ENCODE peak calls at places on chromosomes 3 and 15, in nine cellular contexts. V is WERI-Rb-1; X is ELR; T is ACHN; F is effector memory CD8-positive, alpha-beta T cell; S is RKO; O is Peyer's patch; E is kidney tubule cell; I is tibial artery. K is an unnamed sample.

GRCh38 chr3:119582178-119582577 is 2.9 kb downstream of the ADPRH start:
- DNase-seq in I (no peak), X (peak; percentile 40), T (no peak), V (no peak), O (no peak), S (no peak), F (no peak), E (peak; percentile 96), K (no peak)

GRCh38 chr15:77737238-77738037 is 104.7 kb upstream of the LINGO1 start:
- DNase-seq in E (no peak), I (no peak), T (no peak), F (no peak), X (no peak), V (no peak), S (no peak), O (no peak), K (no peak)

GRCh38 chr3:13927295-13927694 is 47.4 kb upstream of the WNT7A start:
- DNase-seq in I (no peak), S (peak; percentile 8), V (peak; percentile 17), O (no peak), T (no peak), X (peak; percentile 24), F (no peak), E (no peak), K (peak; percentile 4)

GRCh38 chr15:43939070-43939469 is 112.3 kb downstream of the WDR76 start:
- DNase-seq in X (peak; percentile 55), T (peak; percentile 42), V (peak; percentile 44), E (peak; percentile 36), S (peak; percentile 9), O (no peak), I (no peak), F (no peak), K (peak; percentile 36)

GRCh38 chr15:39393575-39394335 is 187.1 kb upstream of the THBS1 start:
- DNase-seq in O (no peak), X (peak; percentile 34), V (no peak), T (no peak), F (no peak), S (no peak), I (no peak), E (no peak), K (no peak)

GRCh38 chr3:64685800-64686445 is 1.9 kb downstream of the ADAMTS9 start:
- DNase-seq in F (no peak), S (peak; percentile 92), V (peak; percentile 75), I (peak; percentile 97), T (peak; percentile 93), X (peak; percentile 29), E (peak; percentile 94), O (peak; percentile 87), K (peak; percentile 96)

GRCh38 chr3:57163751-57164150 is 1.4 kb downstream of the IL17RD start:
- DNase-seq in V (no peak), E (peak; percentile 31), F (no peak), X (peak; percentile 13), S (no peak), T (no peak), O (no peak), I (no peak), K (peak; percentile 6)

GRCh38 chr3:136122006-136122405 is 74.1 kb downstream of the MSL2 start:
- DNase-seq in I (no peak), X (peak; percentile 46), F (no peak), V (no peak), E (no peak), O (no peak), S (peak; percentile 47), T (no peak), K (no peak)

GRCh38 chr3:16439163-16439847 is 74.2 kb downstream of the RFTN1 start:
- DNase-seq in E (no peak), I (no peak), O (no peak), S (no peak), X (no peak), T (no peak), F (no peak), V (no peak), K (peak; percentile 46)

GRCh38 chr3:8307545-8308110 is 194.0 kb upstream of the LMCD1 start:
- DNase-seq in I (no peak), V (no peak), T (no peak), O (no peak), F (no peak), E (no peak), X (no peak), S (no peak), K (no peak)

GRCh38 chr15:78209646-78210348 is 24.6 kb downstream of the ACSBG1 start:
- DNase-seq in F (no peak), T (no peak), E (no peak), S (no peak), V (no peak), I (no peak), X (no peak), O (peak; percentile 55), K (no peak)

GRCh38 chr3:112390783-112391641 is 58.1 kb downstream of the CD200 start:
- DNase-seq in T (peak; percentile 48), O (no peak), F (no peak), X (peak; percentile 92), V (no peak), I (no peak), E (peak; percentile 96), S (no peak), K (peak; percentile 85)

GRCh38 chr15:65423150-65423976 is 616 bp upstream of the IGDCC4 start:
- DNase-seq in T (no peak), S (no peak), O (no peak), V (peak; percentile 36), E (no peak), I (no peak), F (no peak), X (no peak), K (no peak)

GRCh38 chr3:117892431-117892841 is 1142.2 kb downstream of the IGSF11 start:
- DNase-seq in E (peak; percentile 69), O (no peak), X (no peak), I (no peak), T (peak; percentile 51), F (no peak), V (no peak), S (peak; percentile 4), K (peak; percentile 73)

GRCh38 chr15:100918690-100919480 is at the start of gene LRRK1:
- DNase-seq in I (peak; percentile 71), V (peak; percentile 26), T (peak; percentile 33), S (peak; percentile 76), E (peak; percentile 54), X (peak; percentile 61), O (peak; percentile 77), F (no peak), K (peak; percentile 78)

GRCh38 chr3:8647137-8647970 is 2.8 kb upstream of the SSUH2 start:
- DNase-seq in F (no peak), E (no peak), X (no peak), S (no peak), V (no peak), O (no peak), T (no peak), I (peak; percentile 34), K (no peak)

GRCh38 chr3:81302045-81302444 is 459.4 kb downstream of the GBE1 start:
- DNase-seq in T (peak; percentile 45), X (peak; percentile 66), E (peak; percentile 62), F (no peak), S (peak; percentile 51), V (peak; percentile 68), O (no peak), I (no peak), K (peak; percentile 74)

GRCh38 chr3:134656211-134656800 is 5.5 kb upstream of the KY start:
- DNase-seq in F (no peak), I (no peak), X (no peak), E (no peak), O (no peak), S (no peak), V (no peak), T (no peak), K (no peak)

GRCh38 chr3:161600185-161600584 is 103.6 kb downstream of the OTOL1 start:
- DNase-seq in T (no peak), F (no peak), S (no peak), V (no peak), E (no peak), I (no peak), O (no peak), X (peak; percentile 40), K (no peak)

GRCh38 chr3:181719298-181719859 is 7.7 kb downstream of the SOX2 start:
- DNase-seq in I (no peak), V (no peak), E (no peak), O (no peak), T (no peak), S (no peak), X (no peak), F (no peak), K (no peak)

GRCh38 chr15:37053070-37053653 is 47.2 kb downstream of the MEIS2 start:
- DNase-seq in E (peak; percentile 28), X (no peak), S (no peak), T (no peak), I (no peak), F (no peak), V (no peak), O (no peak), K (no peak)

GRCh38 chr3:13451301-13451673 is 28.8 kb upstream of the HDAC11 start:
- DNase-seq in T (peak; percentile 33), I (no peak), X (peak; percentile 42), O (no peak), F (no peak), V (peak; percentile 57), E (peak; percentile 58), S (peak; percentile 76), K (no peak)

GRCh38 chr3:43181202-43181910 is 75.5 kb upstream of the POMGNT2 start:
- DNase-seq in I (no peak), E (peak; percentile 79), S (no peak), T (no peak), X (no peak), F (peak; percentile 28), O (peak; percentile 76), V (no peak), K (no peak)

GRCh38 chr3:154156529-154156928 is 35.3 kb downstream of the ARHGEF26 start:
- DNase-seq in X (no peak), V (no peak), T (no peak), S (no peak), F (no peak), I (no peak), E (no peak), O (no peak), K (no peak)